ENCODE peak calls at places on chromosomes 7 and 10, in ten cellular contexts. O, X, P, U, M, J, I, T, S and W are unnamed samples.
A peak's percentile ranks its signal among the peaks of the same experiment; 100 is the strongest.

GRCh38 chr7:83876593-83876992 is 227.7 kb upstream of the SEMA3E start:
- DNase-seq in S (peak; percentile 33), O (no peak), U (no peak), I (no peak), J (no peak), M (no peak), T (no peak), X (no peak), P (no peak), W (peak; percentile 98)

GRCh38 chr7:85204496-85204895 is 17.6 kb upstream of the SEMA3D start:
- DNase-seq in T (no peak), O (no peak), P (no peak), M (no peak), U (no peak), J (no peak), S (no peak), I (no peak), X (no peak), W (no peak)

GRCh38 chr7:142854505-142855400 is at the start of gene EPHB6:
- DNase-seq in M (peak; percentile 85), U (peak; percentile 57), T (peak; percentile 68), S (no peak), J (no peak), I (peak; percentile 89), O (peak; percentile 88), P (no peak), X (peak; percentile 60), W (peak; percentile 18)

GRCh38 chr7:101978683-101979082 is 161.3 kb downstream of the CUX1 start:
- DNase-seq in M (no peak), I (no peak), P (no peak), J (no peak), O (no peak), U (no peak), X (no peak), T (no peak), S (no peak), W (no peak)

GRCh38 chr10:14815681-14816080 is 22.2 kb downstream of the CDNF start:
- DNase-seq in P (no peak), M (no peak), U (no peak), O (no peak), S (no peak), X (no peak), J (no peak), I (no peak), T (no peak), W (no peak)

GRCh38 chr7:70183278-70183677 is 585.0 kb downstream of the AUTS2 start:
- DNase-seq in O (peak; percentile 49), P (no peak), S (no peak), T (no peak), J (no peak), U (no peak), X (no peak), I (peak; percentile 70), M (peak; percentile 26), W (no peak)

GRCh38 chr7:123440202-123440601 is 94.2 kb downstream of the IQUB start:
- DNase-seq in S (no peak), M (no peak), I (peak; percentile 80), P (no peak), U (no peak), T (no peak), J (no peak), O (no peak), X (no peak), W (no peak)

GRCh38 chr10:10515479-10516204 is 502.0 kb upstream of the CELF2 start:
- DNase-seq in U (no peak), X (no peak), O (no peak), J (no peak), P (no peak), I (no peak), M (no peak), S (no peak), T (no peak), W (no peak)

GRCh38 chr7:111198255-111198654 is 107.3 kb downstream of the LRRN3 start:
- DNase-seq in M (no peak), X (no peak), J (peak; percentile 92), S (peak; percentile 96), U (no peak), P (peak; percentile 96), T (peak; percentile 95), I (no peak), O (no peak), W (peak; percentile 100)

GRCh38 chr7:111789880-111790279 is 227.6 kb upstream of the IMMP2L start:
- DNase-seq in I (no peak), J (no peak), M (no peak), U (no peak), O (no peak), T (no peak), X (no peak), S (no peak), P (no peak), W (no peak)

GRCh38 chr10:33937987-33938386 is 603.5 kb upstream of the NRP1 start:
- DNase-seq in M (no peak), O (no peak), J (no peak), X (no peak), U (no peak), T (no peak), S (no peak), P (no peak), I (no peak), W (no peak)

GRCh38 chr7:10939237-10939910 is 34.3 kb upstream of the PHF14 start:
- DNase-seq in X (no peak), P (no peak), J (no peak), O (no peak), S (no peak), M (no peak), U (no peak), T (no peak), I (no peak), W (peak; percentile 7)

GRCh38 chr10:102650655-102651454 is 6.6 kb downstream of the TRIM8 start:
- DNase-seq in P (no peak), T (no peak), S (no peak), U (no peak), X (no peak), I (no peak), J (no peak), O (no peak), M (no peak), W (no peak)

GRCh38 chr10:3259499-3259898 is 86.9 kb upstream of the PITRM1 start:
- DNase-seq in P (no peak), O (no peak), S (no peak), I (no peak), T (no peak), X (no peak), M (no peak), U (no peak), J (no peak), W (no peak)

GRCh38 chr10:80158598-80159127 is 26.1 kb downstream of the PLAC9 start:
- DNase-seq in U (no peak), X (no peak), T (peak; percentile 94), S (peak; percentile 89), J (peak; percentile 92), M (peak; percentile 59), O (peak; percentile 76), P (peak; percentile 97), I (no peak), W (peak; percentile 92)

GRCh38 chr10:101112799-101113594 is 18.1 kb upstream of the TLX1 start:
- DNase-seq in M (no peak), O (no peak), I (peak; percentile 39), S (no peak), U (no peak), P (no peak), T (no peak), X (no peak), J (no peak), W (no peak)
- H3K27me3 ChIP-seq in M (no peaks in the 10 kb centered on the region), O (peaks cover 4% of the 10 kb centered on the region), I (peaks cover 63% of the 10 kb centered on the region), S (peaks cover 24% of the 10 kb centered on the region), U (no peaks in the 10 kb centered on the region), P (peaks cover 30% of the 10 kb centered on the region), T (peaks cover 13% of the 10 kb centered on the region), X (no peaks in the 10 kb centered on the region), J (no peaks in the 10 kb centered on the region), W (peaks cover 11% of the 10 kb centered on the region)

GRCh38 chr7:141073641-141074161 is at the start of gene TMEM178B:
- DNase-seq in P (no peak), O (no peak), T (no peak), S (no peak), J (no peak), U (no peak), I (peak; percentile 83), X (no peak), M (no peak), W (no peak)
- H3K27me3 ChIP-seq in P (peaks cover 33% of the 10 kb centered on the region), O (peaks cover 27% of the 10 kb centered on the region), T (peaks cover 55% of the 10 kb centered on the region), S (peaks cover 57% of the 10 kb centered on the region), J (peaks cover 54% of the 10 kb centered on the region), U (peaks cover 18% of the 10 kb centered on the region), I (peaks cover 73% of the 10 kb centered on the region), X (peaks cover 31% of the 10 kb centered on the region), M (peaks cover 59% of the 10 kb centered on the region), W (peaks cover 23% of the 10 kb centered on the region)

DNA sequence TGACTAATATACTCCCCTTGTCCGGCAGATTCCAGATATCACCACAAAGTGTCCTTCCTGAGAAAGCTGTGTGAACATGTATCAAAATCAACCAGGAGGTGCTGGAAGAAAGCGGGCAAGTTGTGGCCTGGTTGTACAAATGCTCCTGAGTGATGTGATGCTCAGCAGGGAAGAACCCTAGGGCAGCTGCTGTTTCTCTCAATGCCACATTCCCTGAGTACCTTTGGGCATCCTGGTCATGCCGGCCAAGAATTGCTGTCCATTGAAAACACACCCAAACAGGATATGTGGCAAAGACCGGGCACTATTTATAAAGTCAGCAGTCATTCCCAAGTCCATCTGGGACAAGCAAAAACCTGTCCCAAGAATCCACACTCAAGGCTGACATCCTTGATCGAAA is 7.8 kb upstream of the ADCY1 start:
- DNase-seq in P (no peak), O (no peak), X (no peak), U (no peak), M (no peak), S (no peak), J (no peak), T (no peak), I (no peak), W (peak; percentile 25)
- H3K27me3 ChIP-seq in P (peaks cover 2% of the 10 kb centered on the region), O (no peaks in the 10 kb centered on the region), X (no peaks in the 10 kb centered on the region), U (no peaks in the 10 kb centered on the region), M (no peaks in the 10 kb centered on the region), S (peaks cover 21% of the 10 kb centered on the region), J (peaks cover 36% of the 10 kb centered on the region), T (peaks cover 98% of the 10 kb centered on the region), I (peaks cover 4% of the 10 kb centered on the region), W (no peaks in the 10 kb centered on the region)

GRCh38 chr7:44368885-44369284 is 43.5 kb upstream of the CAMK2B start:
- DNase-seq in I (no peak), M (no peak), J (no peak), S (no peak), P (no peak), X (no peak), O (no peak), T (peak; percentile 76), U (no peak), W (peak; percentile 44)

GRCh38 chr7:44372560-44373417 is 47.4 kb upstream of the CAMK2B start:
- DNase-seq in I (peak; percentile 43), S (no peak), T (no peak), M (no peak), P (no peak), O (no peak), J (no peak), U (no peak), X (no peak), W (peak; percentile 35)

GRCh38 chr7:44373418-44373740 is 48.0 kb upstream of the CAMK2B start:
- DNase-seq in M (no peak), J (no peak), X (no peak), T (no peak), U (no peak), O (no peak), P (no peak), S (no peak), I (no peak), W (no peak)

GRCh38 chr7:44367475-44368030 is 42.2 kb upstream of the CAMK2B start:
- DNase-seq in I (peak; percentile 65), U (no peak), M (no peak), J (no peak), X (no peak), P (no peak), T (no peak), S (no peak), O (no peak), W (no peak)

GRCh38 chr7:44368455-44368854 is 43.1 kb upstream of the CAMK2B start:
- DNase-seq in I (no peak), P (no peak), O (no peak), M (no peak), X (no peak), T (no peak), U (no peak), J (no peak), S (no peak), W (no peak)
- H3K27me3 ChIP-seq in I (peaks cover 11% of the 10 kb centered on the region), P (no peaks in the 10 kb centered on the region), O (no peaks in the 10 kb centered on the region), M (no peaks in the 10 kb centered on the region), X (no peaks in the 10 kb centered on the region), T (no peaks in the 10 kb centered on the region), U (no peaks in the 10 kb centered on the region), J (peaks cover 4% of the 10 kb centered on the region), S (no peaks in the 10 kb centered on the region), W (no peaks in the 10 kb centered on the region)